ENCODE peak calls at places on chromosomes 6 and 20, in five cellular contexts. N, T, X, D and A are unnamed samples.

GRCh38 chr6:116568111-116568510 is 3.2 kb upstream of the RWDD1 start:
- DNase-seq in D (no peak), T (no peak), N (no peak), X (no peak), A (no peak)

GRCh38 chr6:157670466-157671186 is 152.4 kb upstream of the SNX9 start:
- DNase-seq in D (no peak), T (peak), X (peak), N (no peak), A (no peak)

GRCh38 chr6:154901856-154902552 is 93.1 kb upstream of the TIAM2 start:
- DNase-seq in N (no peak), X (no peak), T (no peak), D (no peak), A (no peak)

GRCh38 chr6:152218887-152219286 is 411.4 kb downstream of the ESR1 start:
- DNase-seq in X (no peak), T (no peak), D (no peak), N (no peak), A (no peak)

GRCh38 chr20:45306431-45306982 is at the start of gene RBPJL:
- DNase-seq in X (peak), T (peak), N (peak), D (peak), A (peak)

GRCh38 chr6:11918021-11918738 is 93.9 kb upstream of the HIVEP1 start:
- DNase-seq in X (no peak), N (no peak), T (no peak), D (peak), A (no peak)

GRCh38 chr6:134508862-134509498 is 191.1 kb upstream of the SGK1 start:
- DNase-seq in T (no peak), N (no peak), X (no peak), D (no peak), A (no peak)

GRCh38 chr6:147941143-147941542 is 401.5 kb upstream of the SASH1 start:
- DNase-seq in X (no peak), T (no peak), N (no peak), D (no peak), A (no peak)

GRCh38 chr6:66897576-66897975 is 1190.5 kb upstream of the EYS start:
- DNase-seq in X (no peak), D (no peak), T (peak), N (no peak), A (no peak)

GRCh38 chr20:13753436-13754036 is 31.2 kb downstream of the ESF1 start:
- DNase-seq in T (no peak), N (no peak), D (no peak), X (no peak), A (no peak)

GRCh38 chr6:36130672-36131516 is 581 bp downstream of the MAPK13 start:
- DNase-seq in X (peak), D (peak), N (peak), T (peak), A (peak)

GRCh38 chr20:49700411-49701185 is 13.1 kb downstream of the B4GALT5 start:
- DNase-seq in X (no peak), D (peak), T (no peak), N (no peak), A (no peak)

GRCh38 chr6:168416531-168416930 is 24.5 kb upstream of the SMOC2 start:
- DNase-seq in D (no peak), N (no peak), X (no peak), T (peak), A (no peak)

GRCh38 chr6:28910901-28911680 is 12.7 kb downstream of the TRIM27 start:
- DNase-seq in D (no peak), T (no peak), X (no peak), N (no peak), A (no peak)

GRCh38 chr6:167090171-167090570 is 32.7 kb upstream of the CCR6 start:
- DNase-seq in X (no peak), T (no peak), N (no peak), D (no peak), A (no peak)

GRCh38 chr6:97195117-97195516 is 87.9 kb downstream of the MMS22L start:
- DNase-seq in T (no peak), N (no peak), D (peak), X (no peak), A (no peak)

GRCh38 chr6:64777941-64778785 is 928.9 kb downstream of the EYS start:
- DNase-seq in D (no peak), T (no peak), N (no peak), X (no peak), A (no peak)